ENCODE peak calls at places on chromosome 10, in four cellular contexts. X is NT2/D1, J is non-pigmented ciliary epithelial cell, Z is lung microvascular endothelial cell. I is an unnamed sample.

GRCh38 chr10:69051303-69051702 is 36.6 kb upstream of the SRGN start:
- DNase-seq in J (no peak), X (no peak), Z (peak), I (peak)

GRCh38 chr10:132532784-132533560 is 4.6 kb upstream of the INPP5A start:
- DNase-seq in Z (no peak), J (peak), X (no peak), I (peak)

GRCh38 chr10:5585517-5586222 is 60.9 kb downstream of the CALML3 start:
- DNase-seq in J (no peak), X (no peak), Z (no peak), I (no peak)

GRCh38 chr10:47268696-47269095 is 31.3 kb upstream of the GDF10 start:
- DNase-seq in Z (no peak), J (no peak), X (no peak), I (no peak)

GRCh38 chr10:125064681-125065492 is 95.5 kb downstream of the CTBP2 start:
- DNase-seq in Z (no peak), X (no peak), J (no peak), I (peak)

GRCh38 chr10:14330390-14331071 is at the start of gene FRMD4A:
- DNase-seq in Z (no peak), J (no peak), X (no peak), I (peak)

GRCh38 chr10:79347226-79347893 is at the start of gene PPIF:
- DNase-seq in X (peak), J (peak), Z (peak), I (peak)

GRCh38 chr10:104300002-104300735 is 31.2 kb downstream of the GSTO2 start:
- DNase-seq in Z (peak), J (peak), X (no peak), I (peak)

GRCh38 chr10:80471715-80472233 is 17.7 kb downstream of the TSPAN14 start:
- DNase-seq in J (no peak), Z (no peak), X (no peak), I (no peak)

GRCh38 chr10:123635131-123635530 is 31.0 kb upstream of the GPR26 start:
- DNase-seq in J (no peak), Z (no peak), X (no peak), I (no peak)

GRCh38 chr10:49112098-49112497 is 3.2 kb downstream of the VSTM4 start:
- DNase-seq in Z (no peak), X (no peak), J (no peak), I (no peak)

GRCh38 chr10:58220769-58221448 is 46.8 kb downstream of the IPMK start:
- DNase-seq in X (no peak), Z (no peak), J (peak), I (no peak)

GRCh38 chr10:19620867-19621266 is 195.4 kb upstream of the PLXDC2 start:
- DNase-seq in J (no peak), X (no peak), Z (no peak), I (no peak)

GRCh38 chr10:6445671-6446278 is 134.3 kb downstream of the PRKCQ start:
- DNase-seq in X (peak), J (peak), Z (peak), I (no peak)

GRCh38 chr10:97072851-97073665 is 112.7 kb downstream of the SLIT1 start:
- DNase-seq in Z (peak), J (peak), X (peak), I (peak)

GRCh38 chr10:98168766-98169165 is 34.3 kb downstream of the R3HCC1L start:
- DNase-seq in Z (no peak), J (no peak), X (no peak), I (no peak)

GRCh38 chr10:97320480-97321031 is 1.5 kb downstream of the FRAT1 start:
- DNase-seq in Z (peak), J (no peak), X (no peak), I (peak)

GRCh38 chr10:33734393-33735110 is 400.1 kb upstream of the NRP1 start:
- DNase-seq in X (no peak), Z (no peak), J (no peak), I (no peak)

GRCh38 chr10:98858525-98858924 is 377.1 kb downstream of the HPSE2 start:
- DNase-seq in J (no peak), Z (no peak), X (no peak), I (no peak)

GRCh38 chr10:113493195-113493594 is 59.7 kb upstream of the HABP2 start:
- DNase-seq in J (no peak), Z (no peak), X (no peak), I (peak)

GRCh38 chr10:42112331-42113157 is 525.8 kb downstream of the ZNF33B start:
- DNase-seq in X (no peak), Z (no peak), J (no peak), I (peak)

GRCh38 chr10:94412439-94412838 is 10.1 kb downstream of the TBC1D12 start:
- DNase-seq in X (no peak), Z (no peak), J (no peak), I (peak)

I was measured in osteoblast.